ENCODE peak calls at places on chromosomes 5 and 9, in four cellular contexts. One of them, this sample, is unnamed.

GRCh38 chr5:108398964-108399363 is 17.1 kb upstream of the FBXL17 start:
- DNase-seq in endothelial cell of umbilical vein: no peak
- DNase-seq in K562: no peak
- DNase-seq in A549: no peak
- DNase-seq in this sample: no peak

GRCh38 chr9:69122086-69122390 is 52.0 kb upstream of the TJP2 start:
- DNase-seq in endothelial cell of umbilical vein: no peak
- DNase-seq in K562: no peak
- DNase-seq in A549: peak; percentile 20
- DNase-seq in this sample: no peak

GRCh38 chr9:2838356-2838983 is 5.4 kb downstream of the PUM3 start:
- DNase-seq in A549: no peak
- DNase-seq in K562: no peak
- DNase-seq in endothelial cell of umbilical vein: peak; percentile 55
- DNase-seq in this sample: no peak

GRCh38 chr9:132577119-132577518 is 5.3 kb upstream of the BARHL1 start:
- DNase-seq in K562: no peak
- DNase-seq in endothelial cell of umbilical vein: no peak
- DNase-seq in A549: no peak
- DNase-seq in this sample: no peak

GRCh38 chr9:119003218-119003617 is 366.0 kb downstream of the BRINP1 start:
- DNase-seq in K562: no peak
- DNase-seq in endothelial cell of umbilical vein: no peak
- DNase-seq in A549: no peak
- DNase-seq in this sample: no peak

GRCh38 chr5:31182146-31182545 is 11.3 kb upstream of the CDH6 start:
- DNase-seq in endothelial cell of umbilical vein: no peak
- DNase-seq in A549: no peak
- DNase-seq in K562: no peak
- DNase-seq in this sample: no peak

GRCh38 chr9:116437411-116438370 is 249.4 kb upstream of the TRIM32 start:
- DNase-seq in endothelial cell of umbilical vein: no peak
- DNase-seq in A549: no peak
- DNase-seq in K562: peak; percentile 51
- DNase-seq in this sample: no peak

GRCh38 chr9:99019523-99020331 is 76.0 kb downstream of the COL15A1 start:
- DNase-seq in A549: peak; percentile 62
- DNase-seq in K562: no peak
- DNase-seq in endothelial cell of umbilical vein: peak; percentile 51
- DNase-seq in this sample: no peak

GRCh38 chr9:98228392-98229089 is 26.9 kb downstream of the TBC1D2 start:
- DNase-seq in K562: no peak
- DNase-seq in endothelial cell of umbilical vein: no peak
- DNase-seq in A549: no peak
- DNase-seq in this sample: no peak

GRCh38 chr5:167821669-167822068 is 469.8 kb upstream of the WWC1 start:
- DNase-seq in endothelial cell of umbilical vein: no peak
- DNase-seq in A549: no peak
- DNase-seq in K562: no peak
- DNase-seq in this sample: no peak

GRCh38 chr9:14326264-14326826 is 12.4 kb upstream of the NFIB start:
- DNase-seq in endothelial cell of umbilical vein: peak; percentile 52
- DNase-seq in A549: peak; percentile 47
- DNase-seq in K562: no peak
- DNase-seq in this sample: no peak

GRCh38 chr5:139017624-139018023 is 142.5 kb upstream of the LRRTM2 start:
- DNase-seq in endothelial cell of umbilical vein: no peak
- DNase-seq in A549: no peak
- DNase-seq in K562: peak; percentile 2
- DNase-seq in this sample: no peak

GRCh38 chr9:108074900-108075299 is 585.3 kb upstream of the KLF4 start:
- DNase-seq in A549: no peak
- DNase-seq in K562: no peak
- DNase-seq in endothelial cell of umbilical vein: no peak
- DNase-seq in this sample: no peak

GRCh38 chr5:122780296-122780695 is 5.4 kb downstream of the SNX2 start:
- DNase-seq in K562: no peak
- DNase-seq in A549: no peak
- DNase-seq in endothelial cell of umbilical vein: no peak
- DNase-seq in this sample: no peak

GRCh38 chr9:35423499-35423898 is 66.4 kb upstream of the RUSC2 start:
- DNase-seq in K562: no peak
- DNase-seq in endothelial cell of umbilical vein: no peak
- DNase-seq in A549: peak; percentile 29
- DNase-seq in this sample: no peak

GRCh38 chr5:143016777-143017374 is 246.7 kb downstream of the ARHGAP26 start:
- DNase-seq in endothelial cell of umbilical vein: peak; percentile 67
- DNase-seq in K562: peak; percentile 17
- DNase-seq in A549: peak; percentile 54
- DNase-seq in this sample: no peak

GRCh38 chr5:151051931-151052608 is 28.8 kb downstream of the TNIP1 start:
- DNase-seq in K562: no peak
- DNase-seq in A549: no peak
- DNase-seq in endothelial cell of umbilical vein: no peak
- DNase-seq in this sample: no peak

GRCh38 chr9:34988218-34989055 is 1.1 kb upstream of the DNAJB5 start:
- DNase-seq in A549: no peak
- DNase-seq in endothelial cell of umbilical vein: no peak
- DNase-seq in K562: peak; percentile 46
- DNase-seq in this sample: no peak

GRCh38 chr9:35203531-35203930 is 41.7 kb downstream of the UNC13B start:
- DNase-seq in K562: no peak
- DNase-seq in A549: no peak
- DNase-seq in endothelial cell of umbilical vein: no peak
- DNase-seq in this sample: no peak

GRCh38 chr5:167528651-167529050 is 762.8 kb upstream of the WWC1 start:
- DNase-seq in endothelial cell of umbilical vein: no peak
- DNase-seq in A549: no peak
- DNase-seq in K562: no peak
- DNase-seq in this sample: no peak

GRCh38 chr5:107542831-107543231 is 127.9 kb downstream of the EFNA5 start:
- DNase-seq in endothelial cell of umbilical vein: peak; percentile 76
- DNase-seq in K562: no peak
- DNase-seq in A549: peak; percentile 95
- DNase-seq in this sample: no peak

GRCh38 chr9:27368317-27368985 is 71.5 kb upstream of the EQTN start:
- DNase-seq in K562: no peak
- DNase-seq in endothelial cell of umbilical vein: no peak
- DNase-seq in A549: no peak
- DNase-seq in this sample: no peak

DNA sequence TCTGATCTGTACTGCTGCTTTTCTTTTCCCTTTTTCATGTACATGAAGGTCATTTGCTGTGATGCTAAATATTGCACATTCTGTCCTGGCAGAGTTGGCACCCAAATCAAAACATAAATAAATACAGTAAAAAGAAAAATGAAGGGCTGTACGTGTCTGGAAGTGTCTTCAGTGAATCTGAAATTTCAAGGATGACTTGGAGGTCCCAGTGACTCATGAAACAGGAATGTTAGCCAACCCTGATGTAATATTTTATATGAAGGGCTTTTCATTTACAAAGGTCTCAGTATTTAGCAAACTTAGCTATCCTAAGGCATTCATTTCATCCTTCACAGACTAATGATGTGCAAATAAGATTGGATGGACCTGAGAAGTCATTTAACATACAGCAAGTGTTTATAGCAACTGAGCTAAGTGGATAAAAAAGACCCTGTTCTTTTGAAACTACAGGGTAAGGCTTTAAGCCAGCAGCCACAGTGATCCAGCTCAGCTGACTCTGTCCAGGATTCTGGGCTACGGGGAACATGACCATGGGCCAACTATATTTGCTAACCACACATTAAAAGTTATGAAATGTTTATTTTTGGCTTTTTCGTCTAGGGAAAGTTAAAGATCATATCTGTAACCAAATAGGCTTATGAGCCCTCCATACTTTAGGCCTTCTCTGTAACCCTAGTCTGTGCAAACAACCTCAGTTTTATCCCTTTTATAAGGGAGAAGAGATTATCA is 104.0 kb upstream of the DMRTA1 start:
- DNase-seq in endothelial cell of umbilical vein: peak; percentile 4
- DNase-seq in A549: peak; percentile 48
- DNase-seq in K562: no peak
- DNase-seq in this sample: no peak
- TF ChIP-seq MYC in endothelial cell of umbilical vein: no peak
- TF ChIP-seq MYC in A549: no peak
- TF ChIP-seq MYC in K562: no peak
- TF ChIP-seq MYC in this sample: no peak

GRCh38 chr9:129184743-129185142 is 6.7 kb upstream of the IER5L start:
- DNase-seq in endothelial cell of umbilical vein: no peak
- DNase-seq in A549: no peak
- DNase-seq in K562: no peak
- DNase-seq in this sample: no peak

GRCh38 chr9:129182625-129183494 is 4.8 kb upstream of the IER5L start:
- DNase-seq in A549: peak; percentile 71
- DNase-seq in endothelial cell of umbilical vein: no peak
- DNase-seq in K562: peak; percentile 77
- DNase-seq in this sample: no peak

GRCh38 chr9:129185402-129185801 is 7.3 kb upstream of the IER5L start:
- DNase-seq in A549: no peak
- DNase-seq in endothelial cell of umbilical vein: no peak
- DNase-seq in K562: no peak
- DNase-seq in this sample: no peak

GRCh38 chr9:129183495-129184308 is 5.6 kb upstream of the IER5L start:
- DNase-seq in K562: peak; percentile 36
- DNase-seq in endothelial cell of umbilical vein: no peak
- DNase-seq in A549: peak; percentile 48
- DNase-seq in this sample: no peak

GRCh38 chr9:129185991-129186390 is 7.9 kb upstream of the IER5L start:
- DNase-seq in A549: no peak
- DNase-seq in endothelial cell of umbilical vein: no peak
- DNase-seq in K562: no peak
- DNase-seq in this sample: no peak
- TF ChIP-seq MYC in A549: no peak
- TF ChIP-seq MYC in endothelial cell of umbilical vein: no peak
- TF ChIP-seq MYC in K562: no peak
- TF ChIP-seq MYC in this sample: no peak

GRCh38 chr5:59380350-59380951 is 513.1 kb downstream of the PDE4D start:
- DNase-seq in A549: peak; percentile 92
- DNase-seq in endothelial cell of umbilical vein: peak; percentile 71
- DNase-seq in K562: peak; percentile 7
- DNase-seq in this sample: peak; percentile 76
- TF ChIP-seq MYC in A549: no peak
- TF ChIP-seq MYC in endothelial cell of umbilical vein: no peak
- TF ChIP-seq MYC in K562: no peak
- TF ChIP-seq MYC in this sample: no peak

DNA sequence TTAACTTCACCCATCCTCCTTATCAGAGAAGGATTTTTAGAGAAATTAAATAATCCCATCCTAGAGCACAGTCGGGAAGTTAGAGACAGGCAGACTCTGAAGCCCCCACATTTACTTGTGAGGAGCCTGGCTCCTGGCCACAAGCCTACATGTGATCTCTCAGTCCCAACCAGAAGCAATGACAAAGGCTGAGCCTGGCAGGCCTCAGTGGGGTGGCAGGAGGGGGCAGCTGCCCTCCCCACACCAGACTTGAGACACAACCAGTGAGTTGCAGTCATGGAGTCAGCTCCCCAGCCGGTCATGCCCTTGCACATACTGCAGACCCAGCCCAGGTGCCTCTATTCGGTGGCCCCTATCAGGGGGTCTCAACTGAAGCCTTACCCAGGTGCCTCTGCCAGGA is 11.0 kb downstream of the NAIF1 start:
- DNase-seq in endothelial cell of umbilical vein: no peak
- DNase-seq in A549: no peak
- DNase-seq in K562: no peak
- DNase-seq in this sample: no peak
- TF ChIP-seq MYC in endothelial cell of umbilical vein: no peak
- TF ChIP-seq MYC in A549: no peak
- TF ChIP-seq MYC in K562: no peak
- TF ChIP-seq MYC in this sample: no peak